ENCODE peak calls at places on chromosomes 3 and 15, in seven cellular contexts. G is brain microvascular endothelial cell, C is right atrium auricular region, N is mesothelial cell of epicardium, S is HepG2, H is tibial artery, F is IMR-90. O is an unnamed sample.

GRCh38 chr15:85047271-85047948 is 65.8 kb downstream of the PDE8A start:
- DNase-seq in F (peak), G (peak), N (no peak), C (peak), H (no peak), S (peak), O (no peak)

GRCh38 chr3:141303481-141304223 is 64.7 kb upstream of the ZBTB38 start:
- DNase-seq in S (peak), N (no peak), H (no peak), F (peak), C (peak), G (peak), O (no peak)

GRCh38 chr15:31261266-31262142 is 65.1 kb upstream of the KLF13 start:
- DNase-seq in S (no peak), G (no peak), N (peak), H (peak), F (no peak), C (no peak), O (no peak)

GRCh38 chr3:157132936-157133335 is 27.0 kb downstream of the CCNL1 start:
- DNase-seq in N (no peak), F (no peak), C (no peak), S (no peak), H (no peak), G (no peak), O (no peak)

GRCh38 chr3:48560648-48561018 is 2.9 kb downstream of the UCN2 start:
- DNase-seq in H (peak), N (no peak), C (no peak), G (no peak), S (no peak), F (no peak), O (peak)

GRCh38 chr3:9765865-9766264 is 3.9 kb downstream of the CAMK1 start:
- DNase-seq in C (no peak), F (no peak), S (no peak), G (no peak), N (no peak), H (no peak), O (no peak)

GRCh38 chr3:168828536-168828935 is 732.8 kb upstream of the GOLIM4 start:
- DNase-seq in C (no peak), N (no peak), H (no peak), F (no peak), G (no peak), S (no peak), O (no peak)

GRCh38 chr3:87191175-87191574 is 35.9 kb upstream of the CHMP2B start:
- DNase-seq in F (no peak), G (no peak), H (no peak), S (no peak), C (no peak), N (no peak), O (no peak)

GRCh38 chr3:99549918-99550603 is 88.3 kb upstream of the COL8A1 start:
- DNase-seq in G (no peak), H (no peak), F (peak), C (no peak), S (no peak), N (no peak), O (no peak)

GRCh38 chr15:41656188-41656587 is 4.0 kb upstream of the MGA start:
- DNase-seq in S (no peak), H (no peak), C (no peak), N (no peak), G (no peak), F (peak), O (no peak)

GRCh38 chr15:33722005-33722672 is 246.2 kb upstream of the CHRM5 start:
- DNase-seq in C (no peak), F (peak), H (no peak), G (peak), N (no peak), S (no peak), O (no peak)

GRCh38 chr3:143266512-143266911 is 146.9 kb downstream of the CHST2 start:
- DNase-seq in G (no peak), C (no peak), H (peak), N (no peak), F (no peak), S (no peak), O (no peak)

GRCh38 chr3:45132568-45133211 is 13.5 kb downstream of the CDCP1 start:
- DNase-seq in S (no peak), F (no peak), N (no peak), G (no peak), H (no peak), C (no peak), O (no peak)

GRCh38 chr3:42256135-42256819 is 9.7 kb downstream of the CCK start:
- DNase-seq in N (no peak), S (no peak), G (peak), C (no peak), H (no peak), F (peak), O (no peak)

GRCh38 chr3:193744048-193744821 is 151.2 kb downstream of the OPA1 start:
- DNase-seq in H (no peak), G (no peak), S (peak), N (no peak), C (no peak), F (no peak), O (no peak)

GRCh38 chr3:10351013-10351735 is 30.3 kb upstream of the SEC13 start:
- DNase-seq in F (no peak), S (no peak), H (no peak), N (no peak), C (no peak), G (no peak), O (no peak)

GRCh38 chr15:72342385-72342784 is 22.4 kb upstream of the CELF6 start:
- DNase-seq in N (no peak), G (peak), F (peak), H (no peak), C (no peak), S (peak), O (peak)

GRCh38 chr15:40339621-40339945 is 1.2 kb downstream of the CCDC9B start:
- DNase-seq in G (no peak), N (no peak), H (no peak), F (no peak), C (no peak), S (no peak), O (no peak)

GRCh38 chr15:50676799-50677483 is 9.7 kb downstream of the TRPM7 start:
- DNase-seq in G (peak), H (no peak), N (no peak), C (no peak), F (peak), S (no peak), O (no peak)

GRCh38 chr3:112786002-112786590 is 60.6 kb downstream of the CD200R1L start:
- DNase-seq in S (no peak), G (peak), C (no peak), F (peak), H (no peak), N (no peak), O (no peak)

GRCh38 chr15:74432968-74433591 is 678 bp downstream of the SEMA7A start:
- DNase-seq in C (no peak), H (no peak), N (no peak), F (no peak), G (no peak), S (no peak), O (no peak)

GRCh38 chr3:46974421-46975227 is 1.9 kb downstream of the CCDC12 start:
- DNase-seq in H (no peak), S (peak), N (no peak), G (no peak), F (no peak), C (no peak), O (no peak)

GRCh38 chr3:129599607-129600006 is 6.9 kb downstream of the PLXND1 start:
- DNase-seq in N (no peak), S (no peak), C (peak), G (peak), F (peak), H (peak), O (no peak)

GRCh38 chr3:89467886-89468479 is 360.6 kb downstream of the EPHA3 start:
- DNase-seq in N (no peak), F (no peak), S (no peak), H (no peak), C (no peak), G (no peak), O (no peak)

GRCh38 chr15:81015595-81016252 is 15.0 kb downstream of the TLNRD1 start:
- DNase-seq in S (no peak), F (no peak), C (no peak), N (no peak), G (no peak), H (no peak), O (no peak)

GRCh38 chr3:51311055-51311454 is 74.0 kb upstream of the MANF start:
- DNase-seq in S (peak), H (no peak), C (no peak), N (no peak), F (peak), G (peak), O (no peak)

GRCh38 chr3:40129981-40130380 is 179.5 kb upstream of the EIF1B start:
- DNase-seq in N (no peak), S (no peak), C (no peak), F (no peak), G (no peak), H (no peak), O (no peak)

GRCh38 chr3:189799366-189799765 is 168.2 kb downstream of the TP63 start:
- DNase-seq in H (no peak), G (no peak), N (no peak), F (no peak), S (no peak), C (no peak), O (no peak)

GRCh38 chr15:58355352-58355964 is 76.3 kb upstream of the LIPC start:
- DNase-seq in C (no peak), N (no peak), S (no peak), H (no peak), G (no peak), F (no peak), O (no peak)

GRCh38 chr15:80068578-80068977 is 9.1 kb downstream of the ZFAND6 start:
- DNase-seq in H (no peak), G (no peak), S (no peak), F (peak), C (no peak), N (no peak), O (no peak)

GRCh38 chr15:26674467-26674866 is 98.4 kb downstream of the GABRB3 start:
- DNase-seq in S (no peak), H (no peak), F (no peak), N (no peak), C (no peak), G (no peak), O (no peak)

GRCh38 chr3:78812166-78812565 is 955.6 kb downstream of the ROBO1 start:
- DNase-seq in S (no peak), N (no peak), H (no peak), C (no peak), G (no peak), F (peak), O (no peak)

GRCh38 chr3:72821170-72821781 is 27.0 kb downstream of the SHQ1 start:
- DNase-seq in G (peak), C (no peak), H (no peak), S (no peak), F (peak), N (no peak), O (no peak)

GRCh38 chr3:149197669-149198068 is 24.0 kb downstream of the CP start:
- DNase-seq in F (no peak), G (no peak), C (no peak), N (no peak), H (no peak), S (no peak), O (peak)

GRCh38 chr15:45535486-45536042 is 13.0 kb upstream of the SLC30A4 start:
- DNase-seq in S (no peak), G (no peak), N (no peak), F (no peak), H (no peak), C (no peak), O (no peak)

GRCh38 chr3:43171770-43172169 is 65.9 kb upstream of the POMGNT2 start:
- DNase-seq in N (no peak), C (no peak), H (no peak), F (no peak), G (no peak), S (no peak), O (no peak)

GRCh38 chr3:74883690-74884089 is 269.2 kb upstream of the CNTN3 start:
- DNase-seq in H (no peak), F (peak), N (no peak), G (no peak), C (no peak), S (peak), O (no peak)

GRCh38 chr3:162540421-162540820 is 1043.8 kb downstream of the OTOL1 start:
- DNase-seq in C (no peak), S (no peak), H (no peak), G (no peak), F (peak), N (no peak), O (no peak)

DNA sequence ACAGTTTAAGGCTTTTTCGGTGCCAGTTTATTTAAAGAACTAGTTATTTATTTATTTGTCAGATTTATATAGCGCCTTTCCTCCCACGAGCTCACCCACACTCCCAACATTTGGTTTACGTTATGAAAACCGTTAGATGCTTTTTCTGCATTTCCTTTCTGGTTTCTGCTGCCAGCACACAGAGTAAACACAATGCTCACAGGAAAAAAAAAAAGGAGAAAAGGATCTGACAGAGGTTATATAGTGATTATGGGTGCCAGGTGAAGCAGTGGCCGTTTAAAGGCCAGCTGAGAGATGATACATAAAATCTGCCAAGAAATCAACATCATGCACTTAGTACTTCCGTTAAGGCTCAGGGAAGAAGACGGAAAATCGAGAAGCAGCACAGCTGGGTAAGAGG is 37.9 kb downstream of the ETV5 start:
- DNase-seq in N (no peak), F (peak), C (no peak), H (no peak), G (no peak), S (no peak), O (no peak)
- TF ChIP-seq CTCF in N (no peak), F (no peak), C (no peak), H (no peak), G (no peak), S (no peak), O (no peak)

DNA sequence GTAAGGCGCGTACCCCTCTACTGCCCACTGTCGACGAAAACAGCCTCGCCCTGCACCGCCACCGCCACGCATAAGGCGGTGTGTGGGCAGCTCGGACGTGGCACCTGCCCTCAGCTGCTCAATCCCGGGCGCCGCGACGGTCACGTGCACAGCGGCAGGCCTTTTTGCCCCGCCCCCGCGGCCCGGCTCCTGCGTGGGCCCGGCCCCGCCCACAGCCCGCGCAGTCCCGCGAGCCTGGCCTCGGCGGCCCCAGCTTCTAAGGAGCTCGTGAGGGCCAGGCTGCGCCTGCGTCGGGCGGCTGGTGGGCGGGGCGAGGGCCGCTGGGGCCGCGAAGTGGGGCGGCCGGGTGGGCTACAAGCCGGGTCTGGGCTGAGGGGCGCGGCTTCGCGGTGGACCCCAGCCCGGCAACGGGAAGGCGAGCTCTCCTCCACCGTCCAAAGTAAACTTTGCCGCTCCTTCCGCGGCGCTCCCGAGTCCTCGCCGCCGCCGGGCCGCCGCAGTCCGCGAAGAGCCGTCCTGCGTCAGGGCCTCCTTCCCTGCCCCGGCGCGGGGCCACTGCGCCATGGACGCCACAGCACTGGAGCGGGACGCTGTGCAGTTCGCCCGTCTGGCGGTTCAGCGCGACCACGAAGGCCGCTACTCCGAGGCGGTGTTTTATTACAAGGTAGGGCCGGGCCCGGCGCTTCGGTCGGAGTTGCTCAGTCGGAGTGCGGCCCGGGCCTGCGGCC is at the start of gene CAPN7:
- DNase-seq in S (peak), F (peak), G (peak), C (peak), N (peak), H (peak), O (peak)
- TF ChIP-seq CTCF in S (peak), F (peak), G (peak), C (no peak), N (no peak), H (peak), O (peak)

GRCh38 chr3:139934557-139935070 is 371 bp upstream of the CLSTN2 start:
- DNase-seq in G (peak), F (no peak), C (peak), N (peak), H (peak), S (no peak), O (peak)

GRCh38 chr3:139928708-139929505 is 6.1 kb upstream of the CLSTN2 start:
- DNase-seq in G (peak), N (no peak), F (no peak), C (no peak), S (no peak), H (no peak), O (no peak)

GRCh38 chr3:139935071-139935865 is at the start of gene CLSTN2:
- DNase-seq in F (no peak), N (peak), C (peak), G (peak), S (no peak), H (peak), O (peak)

GRCh38 chr3:139935866-139936817 is 1.2 kb downstream of the CLSTN2 start:
- DNase-seq in C (peak), N (peak), S (no peak), G (peak), H (peak), F (no peak), O (peak)

DNA sequence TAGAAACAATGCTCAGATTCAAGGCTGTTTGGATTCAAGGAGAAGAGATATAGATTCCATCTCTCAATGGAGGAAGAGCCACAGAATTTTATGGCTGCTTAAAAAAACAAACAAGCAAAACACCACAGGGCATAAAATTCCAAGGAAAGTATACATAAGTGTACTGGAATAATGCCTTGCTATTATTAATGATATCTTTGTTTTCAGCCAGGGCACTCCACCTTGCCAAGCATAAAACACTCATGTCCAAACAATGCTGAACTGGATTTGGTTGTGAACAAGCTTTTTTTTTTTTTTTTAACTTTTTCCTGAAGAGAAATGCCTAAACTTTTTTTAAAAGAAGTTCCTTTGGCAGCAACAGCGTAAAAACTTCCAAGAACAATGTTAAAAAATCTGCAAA is 4.8 kb upstream of the CLSTN2 start:
- DNase-seq in C (no peak), G (no peak), F (no peak), S (no peak), H (no peak), N (no peak), O (no peak)
- TF ChIP-seq CTCF in C (no peak), G (no peak), F (no peak), S (no peak), H (no peak), N (no peak), O (no peak)

DNA sequence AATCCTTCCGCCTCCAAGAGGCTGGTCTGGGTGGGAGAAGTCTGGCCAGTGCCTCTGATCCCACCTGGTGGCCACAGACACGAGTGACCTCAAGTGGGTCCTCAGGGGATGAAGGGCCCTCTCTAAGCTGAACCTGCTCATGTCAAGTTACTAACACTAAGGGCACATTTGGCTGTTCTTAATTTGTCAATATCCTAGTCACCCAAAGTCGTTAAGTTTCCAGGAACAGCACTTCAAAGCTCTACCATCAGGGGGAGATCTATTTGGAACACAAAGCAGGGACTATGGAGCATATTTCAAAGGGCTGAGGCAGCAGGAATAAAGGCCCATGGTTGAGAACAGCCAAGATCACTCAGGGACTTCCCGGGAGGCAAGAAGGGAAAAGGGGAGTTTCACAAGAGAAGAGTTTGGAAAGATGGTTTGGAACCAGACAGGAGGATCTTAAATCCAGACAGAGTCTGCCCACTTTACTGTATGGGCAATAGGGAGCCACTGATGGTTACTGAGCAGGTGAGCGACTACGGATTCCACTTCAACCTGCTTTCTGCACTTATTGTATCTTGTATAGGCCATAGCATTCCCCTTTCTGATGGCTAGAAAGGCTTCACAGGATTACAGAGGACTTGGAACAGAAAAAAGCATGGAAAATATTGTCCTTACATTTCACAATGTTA is 13.7 kb downstream of the OXTR start:
- DNase-seq in F (no peak), G (no peak), S (peak), C (no peak), H (no peak), N (no peak), O (no peak)
- TF ChIP-seq CTCF in F (peak), G (peak), S (peak), C (no peak), H (no peak), N (peak), O (peak)

GRCh38 chr15:67033012-67033411 is 32.4 kb upstream of the SMAD3 start:
- DNase-seq in S (no peak), C (no peak), G (no peak), N (no peak), H (no peak), F (no peak), O (no peak)

GRCh38 chr15:67032608-67033007 is 32.8 kb upstream of the SMAD3 start:
- DNase-seq in S (no peak), N (no peak), H (no peak), G (no peak), F (no peak), C (no peak), O (no peak)

GRCh38 chr15:67035886-67036285 is 29.5 kb upstream of the SMAD3 start:
- DNase-seq in H (no peak), S (no peak), F (peak), N (no peak), G (no peak), C (no peak), O (no peak)

GRCh38 chr15:67031321-67031720 is 34.1 kb upstream of the SMAD3 start:
- DNase-seq in H (no peak), G (no peak), S (no peak), N (no peak), C (no peak), F (no peak), O (no peak)

GRCh38 chr15:67033521-67033920 is 31.9 kb upstream of the SMAD3 start:
- DNase-seq in G (no peak), S (no peak), F (no peak), C (no peak), N (no peak), H (no peak), O (peak)
- TF ChIP-seq CTCF in G (no peak), S (no peak), F (no peak), C (no peak), N (no peak), H (no peak), O (no peak)

GRCh38 chr3:161420746-161421145 is 49.4 kb upstream of the SPTSSB start:
- DNase-seq in S (peak), N (no peak), G (peak), H (no peak), C (no peak), F (peak), O (no peak)
- TF ChIP-seq CTCF in S (peak), N (no peak), G (peak), H (no peak), C (no peak), F (no peak), O (no peak)

GRCh38 chr15:100340721-100341661 is 784 bp downstream of the ADAMTS17 start:
- DNase-seq in S (no peak), H (no peak), N (no peak), G (no peak), F (no peak), C (no peak), O (peak)
- TF ChIP-seq CTCF in S (no peak), H (no peak), N (no peak), G (no peak), F (no peak), C (no peak), O (no peak)